ENCODE peak calls at places on chromosomes 12 and 14, in eight cellular contexts. One of them, this sample, is unnamed.

GRCh38 chr12:104649913-104650312 is 193.2 kb downstream of the CHST11 start:
- DNase-seq in breast epithelium: no peak
- DNase-seq in effector CD4-positive, alpha-beta T cell: no peak
- DNase-seq in A673: no peak
- DNase-seq in D341Med: no peak
- DNase-seq in adrenal gland: no peak
- DNase-seq in chondrocyte: no peak
- DNase-seq in neural crest cell: no peak
- DNase-seq in this sample: no peak

GRCh38 chr12:28191018-28191595 is 851 bp downstream of the CCDC91 start:
- DNase-seq in D341Med: peak
- DNase-seq in adrenal gland: no peak
- DNase-seq in effector CD4-positive, alpha-beta T cell: peak
- DNase-seq in chondrocyte: no peak
- DNase-seq in neural crest cell: no peak
- DNase-seq in A673: peak
- DNase-seq in breast epithelium: no peak
- DNase-seq in this sample: peak

GRCh38 chr14:64914237-64914971 is at the start of gene CHURC1:
- DNase-seq in chondrocyte: peak
- DNase-seq in neural crest cell: peak
- DNase-seq in adrenal gland: peak
- DNase-seq in A673: peak
- DNase-seq in effector CD4-positive, alpha-beta T cell: peak
- DNase-seq in D341Med: peak
- DNase-seq in breast epithelium: peak
- DNase-seq in this sample: peak

GRCh38 chr12:86711716-86712115 is 455.5 kb upstream of the MGAT4C start:
- DNase-seq in chondrocyte: no peak
- DNase-seq in A673: no peak
- DNase-seq in neural crest cell: no peak
- DNase-seq in effector CD4-positive, alpha-beta T cell: no peak
- DNase-seq in breast epithelium: no peak
- DNase-seq in adrenal gland: no peak
- DNase-seq in D341Med: no peak
- DNase-seq in this sample: no peak

GRCh38 chr12:110199360-110200123 is 75.4 kb downstream of the IFT81 start:
- DNase-seq in adrenal gland: no peak
- DNase-seq in D341Med: no peak
- DNase-seq in A673: peak
- DNase-seq in effector CD4-positive, alpha-beta T cell: no peak
- DNase-seq in neural crest cell: peak
- DNase-seq in breast epithelium: no peak
- DNase-seq in chondrocyte: no peak
- DNase-seq in this sample: no peak

GRCh38 chr12:62530596-62530995 is 64.0 kb downstream of the MON2 start:
- DNase-seq in D341Med: no peak
- DNase-seq in breast epithelium: no peak
- DNase-seq in chondrocyte: no peak
- DNase-seq in neural crest cell: no peak
- DNase-seq in A673: no peak
- DNase-seq in adrenal gland: no peak
- DNase-seq in effector CD4-positive, alpha-beta T cell: no peak
- DNase-seq in this sample: no peak

GRCh38 chr12:71440393-71441349 is 1.1 kb downstream of the LGR5 start:
- DNase-seq in effector CD4-positive, alpha-beta T cell: no peak
- DNase-seq in chondrocyte: no peak
- DNase-seq in neural crest cell: no peak
- DNase-seq in adrenal gland: no peak
- DNase-seq in breast epithelium: no peak
- DNase-seq in D341Med: peak
- DNase-seq in A673: peak
- DNase-seq in this sample: no peak

GRCh38 chr14:75267141-75267601 is 11.5 kb upstream of the FOS start:
- DNase-seq in breast epithelium: no peak
- DNase-seq in effector CD4-positive, alpha-beta T cell: no peak
- DNase-seq in chondrocyte: no peak
- DNase-seq in neural crest cell: no peak
- DNase-seq in D341Med: no peak
- DNase-seq in adrenal gland: no peak
- DNase-seq in A673: peak
- DNase-seq in this sample: no peak

GRCh38 chr14:30885840-30886740 is 11.7 kb downstream of the COCH start:
- DNase-seq in D341Med: no peak
- DNase-seq in A673: no peak
- DNase-seq in neural crest cell: no peak
- DNase-seq in breast epithelium: no peak
- DNase-seq in adrenal gland: no peak
- DNase-seq in chondrocyte: no peak
- DNase-seq in effector CD4-positive, alpha-beta T cell: no peak
- DNase-seq in this sample: no peak

GRCh38 chr12:49887536-49888401 is 15.9 kb downstream of the FAIM2 start:
- DNase-seq in adrenal gland: no peak
- DNase-seq in A673: no peak
- DNase-seq in D341Med: no peak
- DNase-seq in chondrocyte: peak
- DNase-seq in neural crest cell: no peak
- DNase-seq in effector CD4-positive, alpha-beta T cell: no peak
- DNase-seq in breast epithelium: peak
- DNase-seq in this sample: no peak

GRCh38 chr14:100030441-100031153 is 34.6 kb upstream of the EVL start:
- DNase-seq in neural crest cell: no peak
- DNase-seq in adrenal gland: peak
- DNase-seq in breast epithelium: no peak
- DNase-seq in A673: peak
- DNase-seq in effector CD4-positive, alpha-beta T cell: no peak
- DNase-seq in D341Med: no peak
- DNase-seq in chondrocyte: no peak
- DNase-seq in this sample: no peak

GRCh38 chr12:4579305-4580097 is 17.5 kb downstream of the DYRK4 start:
- DNase-seq in effector CD4-positive, alpha-beta T cell: no peak
- DNase-seq in A673: peak
- DNase-seq in adrenal gland: no peak
- DNase-seq in D341Med: peak
- DNase-seq in breast epithelium: no peak
- DNase-seq in chondrocyte: no peak
- DNase-seq in neural crest cell: no peak
- DNase-seq in this sample: no peak

GRCh38 chr12:100265732-100266131 is 1.1 kb downstream of the DEPDC4 start:
- DNase-seq in effector CD4-positive, alpha-beta T cell: no peak
- DNase-seq in A673: no peak
- DNase-seq in neural crest cell: no peak
- DNase-seq in adrenal gland: no peak
- DNase-seq in chondrocyte: no peak
- DNase-seq in D341Med: no peak
- DNase-seq in breast epithelium: no peak
- DNase-seq in this sample: no peak

GRCh38 chr14:65373011-65373670 is 39.4 kb upstream of the FUT8 start:
- DNase-seq in neural crest cell: no peak
- DNase-seq in breast epithelium: no peak
- DNase-seq in effector CD4-positive, alpha-beta T cell: no peak
- DNase-seq in D341Med: no peak
- DNase-seq in chondrocyte: no peak
- DNase-seq in A673: no peak
- DNase-seq in adrenal gland: no peak
- DNase-seq in this sample: no peak

GRCh38 chr12:106205208-106206069 is 42.4 kb downstream of the CKAP4 start:
- DNase-seq in D341Med: peak
- DNase-seq in A673: peak
- DNase-seq in chondrocyte: no peak
- DNase-seq in effector CD4-positive, alpha-beta T cell: no peak
- DNase-seq in neural crest cell: no peak
- DNase-seq in adrenal gland: peak
- DNase-seq in breast epithelium: no peak
- DNase-seq in this sample: no peak

GRCh38 chr12:101654442-101654841 is 43.0 kb upstream of the CHPT1 start:
- DNase-seq in neural crest cell: no peak
- DNase-seq in adrenal gland: no peak
- DNase-seq in chondrocyte: no peak
- DNase-seq in effector CD4-positive, alpha-beta T cell: no peak
- DNase-seq in breast epithelium: no peak
- DNase-seq in A673: no peak
- DNase-seq in D341Med: no peak
- DNase-seq in this sample: no peak

GRCh38 chr12:47242426-47242825 is 162.7 kb upstream of the AMIGO2 start:
- DNase-seq in D341Med: no peak
- DNase-seq in adrenal gland: no peak
- DNase-seq in chondrocyte: no peak
- DNase-seq in A673: no peak
- DNase-seq in effector CD4-positive, alpha-beta T cell: no peak
- DNase-seq in neural crest cell: no peak
- DNase-seq in breast epithelium: no peak
- DNase-seq in this sample: no peak

GRCh38 chr12:89417246-89417977 is 65.1 kb upstream of the DUSP6 start:
- DNase-seq in neural crest cell: no peak
- DNase-seq in D341Med: no peak
- DNase-seq in chondrocyte: no peak
- DNase-seq in effector CD4-positive, alpha-beta T cell: no peak
- DNase-seq in breast epithelium: no peak
- DNase-seq in A673: peak
- DNase-seq in adrenal gland: no peak
- DNase-seq in this sample: no peak

GRCh38 chr12:19757317-19757877 is 318.1 kb downstream of the AEBP2 start:
- DNase-seq in A673: peak
- DNase-seq in chondrocyte: no peak
- DNase-seq in breast epithelium: no peak
- DNase-seq in effector CD4-positive, alpha-beta T cell: no peak
- DNase-seq in D341Med: no peak
- DNase-seq in adrenal gland: no peak
- DNase-seq in neural crest cell: no peak
- DNase-seq in this sample: no peak

GRCh38 chr14:75223664-75224154 is 47.3 kb upstream of the TMED10 start:
- DNase-seq in neural crest cell: no peak
- DNase-seq in adrenal gland: no peak
- DNase-seq in chondrocyte: no peak
- DNase-seq in D341Med: no peak
- DNase-seq in effector CD4-positive, alpha-beta T cell: no peak
- DNase-seq in breast epithelium: no peak
- DNase-seq in A673: no peak
- DNase-seq in this sample: no peak

GRCh38 chr14:99802301-99803105 is 9.3 kb downstream of the EML1 start:
- DNase-seq in A673: no peak
- DNase-seq in neural crest cell: no peak
- DNase-seq in chondrocyte: no peak
- DNase-seq in D341Med: peak
- DNase-seq in adrenal gland: no peak
- DNase-seq in breast epithelium: no peak
- DNase-seq in effector CD4-positive, alpha-beta T cell: no peak
- DNase-seq in this sample: no peak

GRCh38 chr12:24081092-24081529 is 131.6 kb upstream of the SOX5 start:
- DNase-seq in breast epithelium: no peak
- DNase-seq in D341Med: no peak
- DNase-seq in neural crest cell: no peak
- DNase-seq in chondrocyte: no peak
- DNase-seq in adrenal gland: no peak
- DNase-seq in effector CD4-positive, alpha-beta T cell: no peak
- DNase-seq in A673: no peak
- DNase-seq in this sample: no peak

GRCh38 chr14:54893151-54893760 is 9.4 kb downstream of the GCH1 start:
- DNase-seq in neural crest cell: no peak
- DNase-seq in chondrocyte: no peak
- DNase-seq in effector CD4-positive, alpha-beta T cell: peak
- DNase-seq in D341Med: peak
- DNase-seq in breast epithelium: no peak
- DNase-seq in A673: peak
- DNase-seq in adrenal gland: no peak
- DNase-seq in this sample: no peak

GRCh38 chr14:68666206-68666730 is 126.6 kb downstream of the ZFP36L1 start:
- DNase-seq in adrenal gland: no peak
- DNase-seq in breast epithelium: no peak
- DNase-seq in effector CD4-positive, alpha-beta T cell: no peak
- DNase-seq in chondrocyte: no peak
- DNase-seq in D341Med: no peak
- DNase-seq in A673: no peak
- DNase-seq in neural crest cell: no peak
- DNase-seq in this sample: no peak

GRCh38 chr12:19967001-19967400 is 401.3 kb upstream of the PDE3A start:
- DNase-seq in D341Med: no peak
- DNase-seq in effector CD4-positive, alpha-beta T cell: no peak
- DNase-seq in A673: no peak
- DNase-seq in chondrocyte: no peak
- DNase-seq in breast epithelium: no peak
- DNase-seq in adrenal gland: no peak
- DNase-seq in neural crest cell: no peak
- DNase-seq in this sample: no peak

GRCh38 chr12:20474443-20474842 is 106.1 kb downstream of the PDE3A start:
- DNase-seq in effector CD4-positive, alpha-beta T cell: no peak
- DNase-seq in adrenal gland: no peak
- DNase-seq in chondrocyte: no peak
- DNase-seq in A673: no peak
- DNase-seq in neural crest cell: no peak
- DNase-seq in D341Med: no peak
- DNase-seq in breast epithelium: no peak
- DNase-seq in this sample: no peak

GRCh38 chr12:46771268-46771837 is 54.4 kb downstream of the SLC38A4 start:
- DNase-seq in adrenal gland: no peak
- DNase-seq in D341Med: no peak
- DNase-seq in neural crest cell: no peak
- DNase-seq in chondrocyte: no peak
- DNase-seq in breast epithelium: no peak
- DNase-seq in effector CD4-positive, alpha-beta T cell: no peak
- DNase-seq in A673: peak
- DNase-seq in this sample: no peak

GRCh38 chr14:22380511-22381455 is 208.2 kb downstream of the DAD1 start:
- DNase-seq in effector CD4-positive, alpha-beta T cell: no peak
- DNase-seq in adrenal gland: no peak
- DNase-seq in A673: no peak
- DNase-seq in neural crest cell: no peak
- DNase-seq in chondrocyte: no peak
- DNase-seq in D341Med: no peak
- DNase-seq in breast epithelium: no peak
- DNase-seq in this sample: no peak

GRCh38 chr12:116878567-116879508 is 2.4 kb downstream of the HRK start:
- DNase-seq in breast epithelium: no peak
- DNase-seq in chondrocyte: no peak
- DNase-seq in effector CD4-positive, alpha-beta T cell: no peak
- DNase-seq in D341Med: peak
- DNase-seq in neural crest cell: no peak
- DNase-seq in adrenal gland: no peak
- DNase-seq in A673: no peak
- DNase-seq in this sample: no peak

GRCh38 chr14:24093901-24094838 is at the start of gene PCK2:
- DNase-seq in effector CD4-positive, alpha-beta T cell: peak
- DNase-seq in adrenal gland: peak
- DNase-seq in breast epithelium: peak
- DNase-seq in A673: peak
- DNase-seq in neural crest cell: peak
- DNase-seq in chondrocyte: no peak
- DNase-seq in D341Med: peak
- DNase-seq in this sample: peak

GRCh38 chr14:43795600-43796228 is 711.4 kb downstream of the FSCB start:
- DNase-seq in effector CD4-positive, alpha-beta T cell: no peak
- DNase-seq in D341Med: peak
- DNase-seq in A673: peak
- DNase-seq in chondrocyte: no peak
- DNase-seq in neural crest cell: no peak
- DNase-seq in breast epithelium: no peak
- DNase-seq in adrenal gland: no peak
- DNase-seq in this sample: no peak

GRCh38 chr12:47767197-47767724 is 5.8 kb upstream of the SLC48A1 start:
- DNase-seq in A673: no peak
- DNase-seq in neural crest cell: no peak
- DNase-seq in chondrocyte: no peak
- DNase-seq in D341Med: no peak
- DNase-seq in breast epithelium: no peak
- DNase-seq in effector CD4-positive, alpha-beta T cell: peak
- DNase-seq in adrenal gland: no peak
- DNase-seq in this sample: peak

This sample was measured in effector memory CD4-positive, alpha-beta T cell.